ENCODE peak calls at places on chromosomes 6 and 20, in eight cellular contexts. One of them, this sample, is unnamed.
A peak's percentile ranks its signal among the peaks of the same experiment; 100 is the strongest.

GRCh38 chr6:31476515-31477139 is 21.3 kb upstream of the MICB start:
- DNase-seq in left lung: no peak
- DNase-seq in AG08395: no peak
- DNase-seq in stromal cell of bone marrow: no peak
- DNase-seq in HuH-7.5: no peak
- DNase-seq in GM10248: no peak
- DNase-seq in psoas muscle: no peak
- DNase-seq in activated T-cell treated with anti-CD3 and anti-CD28 coated beads for 1 hour: no peak
- DNase-seq in this sample: no peak

GRCh38 chr6:42088101-42088591 is 37.8 kb downstream of the TAF8 start:
- DNase-seq in GM10248: no peak
- DNase-seq in left lung: no peak
- DNase-seq in AG08395: no peak
- DNase-seq in activated T-cell treated with anti-CD3 and anti-CD28 coated beads for 1 hour: no peak
- DNase-seq in HuH-7.5: no peak
- DNase-seq in psoas muscle: no peak
- DNase-seq in stromal cell of bone marrow: no peak
- DNase-seq in this sample: no peak

GRCh38 chr6:140897349-140897748 is 1235.4 kb upstream of the GJE1 start:
- DNase-seq in left lung: no peak
- DNase-seq in AG08395: no peak
- DNase-seq in stromal cell of bone marrow: no peak
- DNase-seq in activated T-cell treated with anti-CD3 and anti-CD28 coated beads for 1 hour: no peak
- DNase-seq in HuH-7.5: no peak
- DNase-seq in GM10248: no peak
- DNase-seq in psoas muscle: no peak
- DNase-seq in this sample: no peak

GRCh38 chr6:40796280-40797223 is 209.4 kb upstream of the LRFN2 start:
- DNase-seq in stromal cell of bone marrow: no peak
- DNase-seq in AG08395: peak; percentile 54
- DNase-seq in HuH-7.5: no peak
- DNase-seq in left lung: no peak
- DNase-seq in GM10248: no peak
- DNase-seq in activated T-cell treated with anti-CD3 and anti-CD28 coated beads for 1 hour: no peak
- DNase-seq in psoas muscle: no peak
- DNase-seq in this sample: no peak

GRCh38 chr20:561437-562231 is 18.0 kb upstream of the CSNK2A1 start:
- DNase-seq in GM10248: peak; percentile 78
- DNase-seq in AG08395: peak; percentile 82
- DNase-seq in left lung: peak; percentile 41
- DNase-seq in psoas muscle: peak; percentile 45
- DNase-seq in HuH-7.5: peak; percentile 64
- DNase-seq in stromal cell of bone marrow: peak; percentile 44
- DNase-seq in activated T-cell treated with anti-CD3 and anti-CD28 coated beads for 1 hour: peak; percentile 19
- DNase-seq in this sample: peak; percentile 39

GRCh38 chr6:40634429-40634828 is 47.3 kb upstream of the LRFN2 start:
- DNase-seq in left lung: no peak
- DNase-seq in GM10248: no peak
- DNase-seq in activated T-cell treated with anti-CD3 and anti-CD28 coated beads for 1 hour: no peak
- DNase-seq in AG08395: no peak
- DNase-seq in stromal cell of bone marrow: no peak
- DNase-seq in psoas muscle: no peak
- DNase-seq in HuH-7.5: no peak
- DNase-seq in this sample: no peak

GRCh38 chr6:108968325-108968724 is 120.1 kb downstream of the ARMC2 start:
- DNase-seq in stromal cell of bone marrow: no peak
- DNase-seq in AG08395: no peak
- DNase-seq in GM10248: no peak
- DNase-seq in left lung: no peak
- DNase-seq in psoas muscle: no peak
- DNase-seq in HuH-7.5: no peak
- DNase-seq in activated T-cell treated with anti-CD3 and anti-CD28 coated beads for 1 hour: no peak
- DNase-seq in this sample: no peak

GRCh38 chr6:31203345-31203979 is 33.0 kb upstream of the POU5F1 start:
- DNase-seq in GM10248: peak; percentile 45
- DNase-seq in activated T-cell treated with anti-CD3 and anti-CD28 coated beads for 1 hour: no peak
- DNase-seq in AG08395: no peak
- DNase-seq in HuH-7.5: no peak
- DNase-seq in psoas muscle: no peak
- DNase-seq in stromal cell of bone marrow: no peak
- DNase-seq in left lung: no peak
- DNase-seq in this sample: peak; percentile 53

GRCh38 chr6:167122041-167122826 is 662 bp upstream of the CCR6 start:
- DNase-seq in HuH-7.5: no peak
- DNase-seq in psoas muscle: no peak
- DNase-seq in stromal cell of bone marrow: no peak
- DNase-seq in left lung: no peak
- DNase-seq in GM10248: no peak
- DNase-seq in AG08395: no peak
- DNase-seq in activated T-cell treated with anti-CD3 and anti-CD28 coated beads for 1 hour: no peak
- DNase-seq in this sample: no peak

GRCh38 chr6:5457036-5457435 is 195.7 kb downstream of the FARS2 start:
- DNase-seq in stromal cell of bone marrow: no peak
- DNase-seq in AG08395: peak; percentile 57
- DNase-seq in left lung: no peak
- DNase-seq in activated T-cell treated with anti-CD3 and anti-CD28 coated beads for 1 hour: no peak
- DNase-seq in GM10248: no peak
- DNase-seq in psoas muscle: peak; percentile 57
- DNase-seq in HuH-7.5: no peak
- DNase-seq in this sample: no peak

GRCh38 chr6:24524801-24525200 is 30.0 kb downstream of the ALDH5A1 start:
- DNase-seq in AG08395: peak; percentile 35
- DNase-seq in psoas muscle: no peak
- DNase-seq in activated T-cell treated with anti-CD3 and anti-CD28 coated beads for 1 hour: no peak
- DNase-seq in GM10248: peak; percentile 45
- DNase-seq in stromal cell of bone marrow: peak; percentile 18
- DNase-seq in left lung: no peak
- DNase-seq in HuH-7.5: no peak
- DNase-seq in this sample: no peak

GRCh38 chr6:20319520-20320357 is 81.9 kb upstream of the E2F3 start:
- DNase-seq in GM10248: peak; percentile 80
- DNase-seq in HuH-7.5: no peak
- DNase-seq in psoas muscle: peak; percentile 20
- DNase-seq in left lung: peak; percentile 64
- DNase-seq in AG08395: no peak
- DNase-seq in activated T-cell treated with anti-CD3 and anti-CD28 coated beads for 1 hour: peak; percentile 56
- DNase-seq in stromal cell of bone marrow: no peak
- DNase-seq in this sample: peak; percentile 78

GRCh38 chr20:53142225-53142624 is 170.1 kb downstream of the TSHZ2 start:
- DNase-seq in activated T-cell treated with anti-CD3 and anti-CD28 coated beads for 1 hour: no peak
- DNase-seq in stromal cell of bone marrow: no peak
- DNase-seq in psoas muscle: no peak
- DNase-seq in left lung: no peak
- DNase-seq in AG08395: no peak
- DNase-seq in GM10248: no peak
- DNase-seq in HuH-7.5: no peak
- DNase-seq in this sample: no peak

GRCh38 chr6:170158296-170159039 is 132.4 kb downstream of the DLL1 start:
- DNase-seq in psoas muscle: no peak
- DNase-seq in left lung: peak; percentile 22
- DNase-seq in HuH-7.5: no peak
- DNase-seq in AG08395: no peak
- DNase-seq in activated T-cell treated with anti-CD3 and anti-CD28 coated beads for 1 hour: no peak
- DNase-seq in GM10248: no peak
- DNase-seq in stromal cell of bone marrow: no peak
- DNase-seq in this sample: no peak

GRCh38 chr20:50632236-50632635 is 59.1 kb downstream of the RIPOR3 start:
- DNase-seq in left lung: no peak
- DNase-seq in GM10248: no peak
- DNase-seq in HuH-7.5: no peak
- DNase-seq in stromal cell of bone marrow: no peak
- DNase-seq in activated T-cell treated with anti-CD3 and anti-CD28 coated beads for 1 hour: no peak
- DNase-seq in AG08395: no peak
- DNase-seq in psoas muscle: no peak
- DNase-seq in this sample: no peak

GRCh38 chr20:4985658-4986057 is 15.7 kb downstream of the SLC23A2 start:
- DNase-seq in stromal cell of bone marrow: no peak
- DNase-seq in GM10248: no peak
- DNase-seq in activated T-cell treated with anti-CD3 and anti-CD28 coated beads for 1 hour: no peak
- DNase-seq in HuH-7.5: no peak
- DNase-seq in left lung: no peak
- DNase-seq in psoas muscle: no peak
- DNase-seq in AG08395: peak; percentile 54
- DNase-seq in this sample: no peak

GRCh38 chr20:32983459-32984112 is 20.6 kb downstream of the SUN5 start:
- DNase-seq in left lung: no peak
- DNase-seq in activated T-cell treated with anti-CD3 and anti-CD28 coated beads for 1 hour: no peak
- DNase-seq in stromal cell of bone marrow: no peak
- DNase-seq in GM10248: no peak
- DNase-seq in HuH-7.5: no peak
- DNase-seq in AG08395: no peak
- DNase-seq in psoas muscle: no peak
- DNase-seq in this sample: no peak

GRCh38 chr6:52728394-52728793 is 34.9 kb downstream of the GSTA2 start:
- DNase-seq in psoas muscle: no peak
- DNase-seq in stromal cell of bone marrow: no peak
- DNase-seq in activated T-cell treated with anti-CD3 and anti-CD28 coated beads for 1 hour: no peak
- DNase-seq in AG08395: no peak
- DNase-seq in left lung: no peak
- DNase-seq in GM10248: no peak
- DNase-seq in HuH-7.5: no peak
- DNase-seq in this sample: no peak